ENCODE peak calls at places on chromosome 12, in nine cellular contexts. K, B, Y, I, A, R, C, H and T are unnamed samples.

GRCh38 chr12:14961466-14962155 is at the start of gene ARHGDIB:
- DNase-seq in B (peak; percentile 38), A (peak; percentile 56), Y (no peak), H (peak; percentile 59), R (peak; percentile 45), I (peak; percentile 65), C (peak; percentile 53), K (no peak), T (no peak)

GRCh38 chr12:117884161-117884560 is 84.6 kb downstream of the KSR2 start:
- DNase-seq in K (no peak), C (no peak), A (no peak), I (no peak), H (no peak), R (no peak), Y (no peak), B (no peak), T (no peak)

GRCh38 chr12:62014330-62014729 is 245.9 kb upstream of the USP15 start:
- DNase-seq in B (no peak), K (no peak), C (no peak), H (no peak), I (no peak), A (no peak), R (no peak), Y (no peak), T (no peak)

GRCh38 chr12:116222358-116222757 is 55.1 kb downstream of the MED13L start:
- DNase-seq in K (peak; percentile 40), A (no peak), I (no peak), C (peak; percentile 80), R (no peak), H (no peak), B (peak; percentile 97), Y (peak; percentile 94), T (peak; percentile 75)

GRCh38 chr12:106690569-106690968 is 83.9 kb upstream of the RIC8B start:
- DNase-seq in Y (no peak), A (no peak), C (no peak), I (no peak), R (no peak), K (no peak), B (no peak), H (no peak), T (no peak)

GRCh38 chr12:43655586-43655985 is 103.0 kb downstream of the PUS7L start:
- DNase-seq in A (no peak), K (no peak), C (no peak), R (no peak), I (no peak), B (peak; percentile 24), H (no peak), Y (peak; percentile 41), T (no peak)

GRCh38 chr12:53378705-53379388 is 1.1 kb upstream of the SP1 start:
- DNase-seq in K (no peak), H (no peak), B (peak; percentile 17), C (peak; percentile 7), A (no peak), I (no peak), R (no peak), Y (no peak), T (no peak)

GRCh38 chr12:28027947-28028724 is 55.6 kb upstream of the PTHLH start:
- DNase-seq in Y (no peak), A (no peak), I (no peak), K (no peak), R (no peak), B (no peak), H (no peak), C (peak; percentile 83), T (no peak)

GRCh38 chr12:120767071-120768024 is 41.7 kb downstream of the ACADS start:
- DNase-seq in K (no peak), H (no peak), Y (no peak), B (no peak), C (no peak), I (no peak), R (no peak), A (no peak), T (no peak)

GRCh38 chr12:43501705-43502104 is 50.3 kb downstream of the ADAMTS20 start:
- DNase-seq in B (peak; percentile 45), Y (peak; percentile 53), C (no peak), A (no peak), R (no peak), K (no peak), H (no peak), I (no peak), T (no peak)

GRCh38 chr12:81147286-81147919 is 69.5 kb downstream of the ACSS3 start:
- DNase-seq in B (no peak), K (no peak), A (no peak), R (no peak), C (no peak), I (no peak), H (no peak), Y (no peak), T (no peak)